ENCODE peak calls at places on chromosomes 5 and 9, in seven cellular contexts. C is fibroblast of pulmonary artery; K is DMS53; P is MV-4-11; N is astrocyte of the cerebellum; B is HL-60; W is activated CD4-positive, alpha-beta T cell treated with anti-CD3 and anti-CD28 coated beads, Interleukin-2, amount 50 U/mL, for 24 hours. S is an unnamed sample.

GRCh38 chr5:112971285-112971684 is 5.3 kb upstream of the DCP2 start:
- DNase-seq in W (no peak), P (no peak), K (no peak), N (no peak), C (no peak), B (no peak), S (no peak)

GRCh38 chr9:12781334-12781733 is 6.5 kb downstream of the LURAP1L start:
- DNase-seq in N (no peak), P (no peak), C (no peak), B (no peak), W (no peak), K (no peak), S (no peak)

GRCh38 chr9:10059044-10059443 is 553.8 kb downstream of the PTPRD start:
- DNase-seq in N (no peak), P (peak; percentile 3), K (no peak), C (peak; percentile 32), W (no peak), B (no peak), S (no peak)

GRCh38 chr5:56126487-56127179 is 106.5 kb downstream of the ANKRD55 start:
- DNase-seq in C (peak; percentile 81), P (no peak), B (no peak), K (peak; percentile 54), N (no peak), W (no peak), S (no peak)

GRCh38 chr5:78577051-78577807 is 71.3 kb downstream of the LHFPL2 start:
- DNase-seq in W (no peak), P (no peak), C (no peak), K (no peak), B (no peak), N (no peak), S (no peak)

GRCh38 chr5:14266686-14267085 is 123.5 kb downstream of the TRIO start:
- DNase-seq in B (no peak), K (no peak), C (peak; percentile 26), P (no peak), W (no peak), N (no peak), S (no peak)

GRCh38 chr5:159123700-159124099 is 24.0 kb upstream of the EBF1 start:
- DNase-seq in P (no peak), N (no peak), K (no peak), C (no peak), W (no peak), B (no peak), S (no peak)

GRCh38 chr9:75889577-75889976 is 896 bp upstream of the PCSK5 start:
- DNase-seq in B (no peak), W (no peak), C (no peak), K (peak; percentile 16), P (peak; percentile 33), N (no peak), S (no peak)

GRCh38 chr5:178489281-178489976 is 100.8 kb downstream of the COL23A1 start:
- DNase-seq in K (no peak), N (no peak), P (no peak), B (peak; percentile 56), W (no peak), C (no peak), S (no peak)

S was measured in CD14-positive monocyte.